ENCODE peak calls at places on chromosome 12, in five cellular contexts. One of them, this sample, is unnamed.

GRCh38 chr12:89709994-89710872 is 1.6 kb upstream of the ATP2B1 start:
- DNase-seq in Peyer's patch: no peak
- DNase-seq in NCI-H2081: no peak
- DNase-seq in psoas muscle: peak
- DNase-seq in stimulated activated CD4-positive, alpha-beta T cell treated with anti-CD3 and anti-CD28 coated beads, Interleukin-4, amount 100 ng/mL, for 48 hours: no peak
- DNase-seq in this sample: no peak

GRCh38 chr12:124904306-124905098 is 9.9 kb downstream of the UBC start:
- DNase-seq in Peyer's patch: peak
- DNase-seq in NCI-H2081: no peak
- DNase-seq in psoas muscle: peak
- DNase-seq in stimulated activated CD4-positive, alpha-beta T cell treated with anti-CD3 and anti-CD28 coated beads, Interleukin-4, amount 100 ng/mL, for 48 hours: no peak
- DNase-seq in this sample: no peak

GRCh38 chr12:12859690-12860089 is 31.7 kb upstream of the GPRC5A start:
- DNase-seq in Peyer's patch: no peak
- DNase-seq in NCI-H2081: no peak
- DNase-seq in psoas muscle: no peak
- DNase-seq in stimulated activated CD4-positive, alpha-beta T cell treated with anti-CD3 and anti-CD28 coated beads, Interleukin-4, amount 100 ng/mL, for 48 hours: no peak
- DNase-seq in this sample: no peak

GRCh38 chr12:53925006-53925405 is 13.6 kb upstream of the HOXC13 start:
- DNase-seq in Peyer's patch: no peak
- DNase-seq in NCI-H2081: no peak
- DNase-seq in psoas muscle: no peak
- DNase-seq in stimulated activated CD4-positive, alpha-beta T cell treated with anti-CD3 and anti-CD28 coated beads, Interleukin-4, amount 100 ng/mL, for 48 hours: no peak
- DNase-seq in this sample: no peak

GRCh38 chr12:109460538-109460937 is 16.6 kb downstream of the KCTD10 start:
- DNase-seq in Peyer's patch: no peak
- DNase-seq in NCI-H2081: no peak
- DNase-seq in psoas muscle: no peak
- DNase-seq in stimulated activated CD4-positive, alpha-beta T cell treated with anti-CD3 and anti-CD28 coated beads, Interleukin-4, amount 100 ng/mL, for 48 hours: no peak
- DNase-seq in this sample: no peak

GRCh38 chr12:30989754-30990153 is 63.2 kb downstream of the TSPAN11 start:
- DNase-seq in Peyer's patch: no peak
- DNase-seq in NCI-H2081: peak
- DNase-seq in psoas muscle: no peak
- DNase-seq in stimulated activated CD4-positive, alpha-beta T cell treated with anti-CD3 and anti-CD28 coated beads, Interleukin-4, amount 100 ng/mL, for 48 hours: no peak
- DNase-seq in this sample: peak

GRCh38 chr12:95882080-95882479 is 23.3 kb downstream of the SNRPF start:
- DNase-seq in Peyer's patch: no peak
- DNase-seq in NCI-H2081: no peak
- DNase-seq in psoas muscle: no peak
- DNase-seq in stimulated activated CD4-positive, alpha-beta T cell treated with anti-CD3 and anti-CD28 coated beads, Interleukin-4, amount 100 ng/mL, for 48 hours: no peak
- DNase-seq in this sample: no peak

GRCh38 chr12:49930515-49931288 is 19.8 kb upstream of the AQP2 start:
- DNase-seq in Peyer's patch: no peak
- DNase-seq in NCI-H2081: no peak
- DNase-seq in psoas muscle: no peak
- DNase-seq in stimulated activated CD4-positive, alpha-beta T cell treated with anti-CD3 and anti-CD28 coated beads, Interleukin-4, amount 100 ng/mL, for 48 hours: no peak
- DNase-seq in this sample: no peak

GRCh38 chr12:121815221-121815620 is 11.4 kb downstream of the SETD1B start:
- DNase-seq in Peyer's patch: no peak
- DNase-seq in NCI-H2081: no peak
- DNase-seq in psoas muscle: no peak
- DNase-seq in stimulated activated CD4-positive, alpha-beta T cell treated with anti-CD3 and anti-CD28 coated beads, Interleukin-4, amount 100 ng/mL, for 48 hours: no peak
- DNase-seq in this sample: no peak

GRCh38 chr12:109720152-109720855 is 6.7 kb downstream of the FAM222A start:
- DNase-seq in Peyer's patch: no peak
- DNase-seq in NCI-H2081: peak
- DNase-seq in psoas muscle: peak
- DNase-seq in stimulated activated CD4-positive, alpha-beta T cell treated with anti-CD3 and anti-CD28 coated beads, Interleukin-4, amount 100 ng/mL, for 48 hours: no peak
- DNase-seq in this sample: no peak

GRCh38 chr12:89486231-89486630 is 38.4 kb downstream of the GALNT4 start:
- DNase-seq in Peyer's patch: no peak
- DNase-seq in NCI-H2081: no peak
- DNase-seq in psoas muscle: no peak
- DNase-seq in stimulated activated CD4-positive, alpha-beta T cell treated with anti-CD3 and anti-CD28 coated beads, Interleukin-4, amount 100 ng/mL, for 48 hours: no peak
- DNase-seq in this sample: no peak

GRCh38 chr12:52440821-52441319 is 6.7 kb upstream of the KRT75 start:
- DNase-seq in Peyer's patch: no peak
- DNase-seq in NCI-H2081: no peak
- DNase-seq in psoas muscle: no peak
- DNase-seq in stimulated activated CD4-positive, alpha-beta T cell treated with anti-CD3 and anti-CD28 coated beads, Interleukin-4, amount 100 ng/mL, for 48 hours: no peak
- DNase-seq in this sample: no peak

GRCh38 chr12:6956332-6956727 is 5.2 kb downstream of the PTPN6 start:
- DNase-seq in Peyer's patch: no peak
- DNase-seq in NCI-H2081: no peak
- DNase-seq in psoas muscle: no peak
- DNase-seq in stimulated activated CD4-positive, alpha-beta T cell treated with anti-CD3 and anti-CD28 coated beads, Interleukin-4, amount 100 ng/mL, for 48 hours: no peak
- DNase-seq in this sample: no peak